ENCODE peak calls at places on chromosomes 7 and 10, in ten cellular contexts. V is AG10803, F is cardiac fibroblast, Y is tibial artery, X is spleen, H is SK-N-SH, G is AG04449, A is GM20000, K is RWPE1, Z is BJ. R is an unnamed sample.

GRCh38 chr7:97138830-97139229 is 21.3 kb downstream of the SDHAF3 start:
- DNase-seq in G (no peak), A (no peak), Z (no peak), Y (no peak), K (no peak), F (no peak), V (no peak), X (no peak), H (no peak), R (no peak)

GRCh38 chr10:78907458-78908211 is 161.1 kb upstream of the ZMIZ1 start:
- DNase-seq in V (no peak), A (no peak), G (no peak), K (no peak), H (no peak), X (peak), Z (no peak), Y (peak), F (no peak), R (no peak)

GRCh38 chr7:17985473-17986239 is 42.0 kb downstream of the PRPS1L1 start:
- DNase-seq in H (no peak), X (no peak), A (no peak), G (no peak), K (no peak), Z (no peak), F (no peak), V (no peak), Y (no peak), R (no peak)

GRCh38 chr7:140122975-140123374 is 53.8 kb downstream of the KDM7A start:
- DNase-seq in V (no peak), X (no peak), Y (no peak), H (no peak), K (no peak), Z (no peak), G (no peak), A (no peak), F (no peak), R (no peak)

GRCh38 chr10:63313066-63313465 is 152.7 kb downstream of the JMJD1C start:
- DNase-seq in X (no peak), A (no peak), Y (no peak), H (no peak), V (no peak), K (no peak), G (no peak), Z (no peak), F (no peak), R (no peak)

GRCh38 chr10:6689036-6689435 is 109.0 kb upstream of the PRKCQ start:
- DNase-seq in Y (no peak), K (peak), Z (no peak), G (no peak), X (no peak), A (no peak), F (no peak), V (no peak), H (no peak), R (no peak)

GRCh38 chr7:12943781-12944180 is 256.3 kb downstream of the ARL4A start:
- DNase-seq in Z (no peak), H (no peak), G (no peak), V (no peak), A (no peak), Y (no peak), F (no peak), X (no peak), K (no peak), R (no peak)

GRCh38 chr7:120842131-120842621 is 15.8 kb downstream of the TSPAN12 start:
- DNase-seq in A (no peak), V (no peak), F (no peak), Y (no peak), G (no peak), H (no peak), X (no peak), Z (no peak), K (no peak), R (no peak)

GRCh38 chr10:62394556-62395018 is 20.4 kb downstream of the ZNF365 start:
- DNase-seq in A (no peak), H (no peak), K (no peak), Z (no peak), F (no peak), X (no peak), G (no peak), Y (no peak), V (no peak), R (no peak)

GRCh38 chr7:75937958-75938786 is 23.2 kb downstream of the POR start:
- DNase-seq in V (peak), Z (peak), G (peak), F (peak), H (peak), K (no peak), Y (peak), A (no peak), X (no peak), R (no peak)

GRCh38 chr7:11552676-11553075 is 279.3 kb downstream of the THSD7A start:
- DNase-seq in F (no peak), H (no peak), G (no peak), A (no peak), V (no peak), Z (no peak), K (no peak), Y (no peak), X (no peak), R (no peak)

GRCh38 chr7:11557627-11558026 is 274.4 kb downstream of the THSD7A start:
- DNase-seq in G (no peak), X (no peak), Z (no peak), H (no peak), V (no peak), A (peak), K (peak), Y (no peak), F (peak), R (peak)
- TF ChIP-seq CTCF in G (no peak), X (no peak), Z (no peak), H (peak), V (peak), A (no peak), K (no peak), Y (no peak), F (peak), R (no peak)

GRCh38 chr10:86058964-86059363 is 307.6 kb downstream of the GRID1 start:
- DNase-seq in A (no peak), K (no peak), H (no peak), Y (no peak), Z (no peak), F (no peak), X (no peak), G (no peak), V (no peak), R (no peak)

GRCh38 chr10:86053675-86054074 is 312.9 kb downstream of the GRID1 start:
- DNase-seq in G (no peak), V (no peak), X (no peak), H (no peak), K (no peak), A (no peak), Y (no peak), F (no peak), Z (no peak), R (no peak)

GRCh38 chr10:86056632-86057031 is 310.0 kb downstream of the GRID1 start:
- DNase-seq in X (no peak), H (no peak), Y (no peak), A (no peak), K (no peak), V (no peak), Z (no peak), F (no peak), G (no peak), R (no peak)

GRCh38 chr10:86057708-86058107 is 308.9 kb downstream of the GRID1 start:
- DNase-seq in K (no peak), Y (no peak), A (no peak), F (no peak), G (no peak), Z (no peak), X (no peak), H (no peak), V (no peak), R (no peak)

DNA sequence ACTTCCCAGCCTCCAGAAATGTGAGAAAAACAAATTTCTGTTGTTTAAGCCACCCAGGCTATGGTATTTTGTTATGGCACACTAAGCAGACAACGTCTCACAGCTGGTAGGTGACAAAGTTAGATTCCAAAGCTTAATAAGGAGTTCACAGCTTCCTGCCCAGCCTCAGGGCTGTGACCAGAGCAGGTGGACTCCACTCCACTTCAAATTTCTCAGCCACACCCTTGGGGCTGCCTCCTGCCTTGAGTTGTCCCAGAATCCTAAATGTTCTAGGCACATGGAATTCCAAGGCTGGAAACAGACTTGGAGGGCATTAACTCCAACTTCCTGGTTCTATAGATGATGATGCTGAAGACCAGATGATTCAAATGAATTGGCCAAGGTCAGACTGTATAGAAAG is 310.7 kb downstream of the GRID1 start:
- DNase-seq in Y (no peak), K (no peak), Z (no peak), G (no peak), A (no peak), X (no peak), V (no peak), H (no peak), F (no peak), R (no peak)
- TF ChIP-seq CTCF in Y (no peak), K (no peak), Z (no peak), G (no peak), A (no peak), X (no peak), V (no peak), H (no peak), F (no peak), R (no peak)

DNA sequence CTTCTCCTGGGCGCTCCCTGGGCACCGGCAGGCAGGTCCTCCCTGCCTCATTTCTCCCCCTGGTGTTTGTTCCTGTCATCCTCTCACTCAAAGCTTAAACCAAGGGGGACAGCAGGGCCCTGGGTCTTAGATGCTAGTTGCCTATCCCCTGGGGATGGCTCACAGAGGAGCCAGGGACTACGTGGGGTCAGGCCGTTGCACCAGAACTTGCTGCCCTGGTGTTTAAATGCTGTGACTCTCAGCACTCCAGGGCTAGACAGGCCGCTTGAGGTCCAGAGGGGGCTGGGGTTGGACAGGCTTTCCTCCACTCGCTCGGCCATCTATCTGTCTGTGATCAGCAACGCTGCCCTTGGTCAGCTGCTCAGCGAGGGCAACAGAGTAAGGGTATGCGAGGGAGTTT is 340.3 kb downstream of the CXCL12 start:
- DNase-seq in Y (no peak), K (no peak), F (no peak), X (no peak), V (no peak), G (no peak), Z (no peak), A (no peak), H (peak), R (no peak)
- TF ChIP-seq CTCF in Y (no peak), K (no peak), F (no peak), X (no peak), V (no peak), G (no peak), Z (peak), A (no peak), H (no peak), R (no peak)

GRCh38 chr10:113939212-113939860 is 84.9 kb downstream of the NHLRC2 start:
- DNase-seq in X (no peak), Y (no peak), F (no peak), G (no peak), A (no peak), V (no peak), H (no peak), Z (no peak), K (no peak), R (no peak)
- TF ChIP-seq CTCF in X (no peak), Y (no peak), F (no peak), G (no peak), A (no peak), V (no peak), H (no peak), Z (no peak), K (no peak), R (no peak)

GRCh38 chr10:4147214-4147613 is 362.2 kb upstream of the KLF6 start:
- DNase-seq in Z (no peak), Y (no peak), G (no peak), F (no peak), V (no peak), K (no peak), A (no peak), H (no peak), X (no peak), R (no peak)

GRCh38 chr10:4154317-4154716 is 369.3 kb upstream of the KLF6 start:
- DNase-seq in Y (no peak), Z (no peak), H (no peak), V (no peak), X (no peak), K (no peak), F (no peak), G (no peak), A (no peak), R (no peak)

GRCh38 chr10:4150676-4151075 is 365.7 kb upstream of the KLF6 start:
- DNase-seq in K (no peak), H (no peak), A (no peak), V (no peak), F (no peak), Y (no peak), G (no peak), X (no peak), Z (no peak), R (no peak)

DNA sequence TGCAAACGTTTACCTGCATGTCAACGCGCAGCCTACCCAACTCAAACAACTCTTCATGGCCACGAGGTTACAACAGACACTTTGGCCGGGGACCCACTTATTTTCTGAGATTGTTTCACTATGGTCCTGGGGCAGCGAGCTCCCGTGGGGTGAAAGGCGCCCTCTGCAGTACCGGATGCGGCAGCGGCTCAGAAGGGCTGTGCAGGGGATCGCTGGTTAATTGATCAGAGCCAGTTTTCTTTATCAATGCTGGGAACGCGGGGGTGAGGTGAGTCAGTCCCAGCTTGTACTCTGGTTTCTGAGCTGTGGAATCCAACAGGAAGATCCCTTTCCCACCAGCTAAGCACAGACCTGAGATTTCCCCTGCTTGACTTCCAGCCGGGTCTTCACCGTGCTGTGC is 366.5 kb upstream of the KLF6 start:
- DNase-seq in H (no peak), A (no peak), V (no peak), X (no peak), G (no peak), Z (no peak), Y (no peak), K (no peak), F (no peak), R (no peak)
- TF ChIP-seq CTCF in H (peak), A (no peak), V (no peak), X (no peak), G (no peak), Z (no peak), Y (no peak), K (no peak), F (no peak), R (no peak)

GRCh38 chr10:97335188-97335619 is 675 bp upstream of the FRAT2 start:
- DNase-seq in V (no peak), Z (no peak), K (no peak), F (no peak), H (no peak), X (peak), A (no peak), Y (no peak), G (no peak), R (no peak)

GRCh38 chr10:97333601-97334369 is 744 bp downstream of the FRAT2 start:
- DNase-seq in Z (no peak), F (peak), A (peak), H (peak), X (peak), G (no peak), Y (peak), V (peak), K (peak), R (no peak)

GRCh38 chr10:97334370-97335175 is at the start of gene FRAT2:
- DNase-seq in H (peak), V (peak), K (peak), Y (peak), Z (no peak), X (peak), G (no peak), F (peak), A (peak), R (peak)

GRCh38 chr10:97332586-97333350 is 1.8 kb downstream of the FRAT2 start:
- DNase-seq in X (no peak), G (no peak), Z (peak), K (peak), A (no peak), F (peak), Y (no peak), V (peak), H (no peak), R (no peak)

DNA sequence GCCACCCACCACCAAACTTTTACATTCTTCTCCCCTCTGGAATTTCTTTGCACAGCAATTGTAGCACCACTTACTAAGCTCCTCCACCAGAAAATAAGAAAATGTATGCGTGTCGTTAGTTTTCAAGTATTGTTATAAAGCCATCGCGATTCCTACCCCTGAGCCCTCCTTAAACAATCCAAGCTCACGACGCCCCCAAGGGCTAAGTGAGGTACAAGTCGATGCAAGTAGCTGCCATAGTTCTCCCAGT is 1.3 kb downstream of the FRAT2 start:
- DNase-seq in K (peak), Y (no peak), A (peak), H (peak), G (no peak), V (no peak), X (no peak), Z (no peak), F (peak), R (no peak)
- TF ChIP-seq CTCF in K (no peak), Y (no peak), A (no peak), H (peak), G (peak), V (peak), X (no peak), Z (peak), F (no peak), R (peak)

GRCh38 chr7:5231811-5232484 is 41.9 kb downstream of the WIPI2 start:
- DNase-seq in K (no peak), G (no peak), F (no peak), Y (no peak), A (peak), V (no peak), Z (no peak), H (no peak), X (peak), R (peak)
- TF ChIP-seq CTCF in K (no peak), G (no peak), F (no peak), Y (no peak), A (no peak), V (no peak), Z (no peak), H (no peak), X (no peak), R (peak)

GRCh38 chr7:110027385-110027784 is 1063.5 kb upstream of the LRRN3 start:
- DNase-seq in A (no peak), K (no peak), F (no peak), Y (no peak), G (no peak), Z (no peak), X (no peak), H (no peak), V (no peak), R (no peak)
- TF ChIP-seq CTCF in A (no peak), K (no peak), F (no peak), Y (no peak), G (no peak), Z (no peak), X (no peak), H (no peak), V (no peak), R (no peak)

GRCh38 chr10:96324447-96324846 is 20.2 kb downstream of the DNTT start:
- DNase-seq in A (no peak), K (no peak), Z (no peak), Y (no peak), V (no peak), H (no peak), X (no peak), F (no peak), G (no peak), R (no peak)

GRCh38 chr10:96322275-96322674 is 18.0 kb downstream of the DNTT start:
- DNase-seq in X (no peak), V (no peak), F (no peak), Y (no peak), H (no peak), K (no peak), A (no peak), Z (no peak), G (no peak), R (no peak)

GRCh38 chr10:96319754-96320514 is 15.7 kb downstream of the DNTT start:
- DNase-seq in K (no peak), Z (no peak), H (no peak), V (no peak), Y (no peak), F (no peak), X (no peak), A (no peak), G (no peak), R (no peak)

GRCh38 chr10:96325719-96326373 is 21.6 kb downstream of the DNTT start:
- DNase-seq in K (no peak), G (no peak), H (no peak), Y (no peak), F (no peak), X (no peak), Z (no peak), A (peak), V (no peak), R (peak)

DNA sequence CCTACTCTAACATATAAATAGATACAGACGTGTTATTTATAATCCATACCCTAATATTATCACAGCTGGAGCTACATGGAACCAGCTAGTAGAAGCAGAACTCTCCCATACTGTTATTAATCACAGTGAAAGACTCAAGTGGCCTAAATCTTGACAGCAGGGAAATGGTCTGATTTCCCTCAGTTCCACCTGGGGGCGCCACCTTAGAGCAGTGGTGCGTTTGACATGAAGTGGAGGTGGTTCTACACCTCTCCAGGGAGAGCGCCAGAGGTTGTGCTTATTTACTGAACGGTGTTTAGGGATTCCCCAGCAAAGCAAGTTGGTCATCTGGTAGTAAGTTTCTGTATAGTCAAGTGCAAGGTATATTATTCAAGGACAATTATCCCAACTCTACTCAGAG is 17.6 kb downstream of the DNTT start:
- DNase-seq in F (no peak), X (no peak), A (no peak), Y (no peak), Z (no peak), H (no peak), G (no peak), V (no peak), K (no peak), R (no peak)
- TF ChIP-seq CTCF in F (no peak), X (no peak), A (no peak), Y (no peak), Z (no peak), H (no peak), G (no peak), V (no peak), K (no peak), R (no peak)